ENCODE peak calls at places on chromosomes 6 and 20, in nine cellular contexts. W is sigmoid colon, M is transverse colon, F is spleen, X is ovary, O is IMR-90, L is endothelial cell of umbilical vein, K is lower leg skin, Y is HCT116. N is an unnamed sample.

GRCh38 chr6:50905297-50905696 is 86.6 kb downstream of the TFAP2B start:
- DNase-seq in W (no peak), M (no peak), F (no peak), X (no peak), O (no peak), L (no peak), K (no peak), Y (no peak), N (no peak)

GRCh38 chr6:31042801-31043200 is 32.5 kb downstream of the MUC22 start:
- DNase-seq in W (no peak), M (peak), F (no peak), X (peak), O (peak), L (peak), K (no peak), Y (peak), N (peak)

GRCh38 chr6:170114956-170115855 is 175.7 kb downstream of the DLL1 start:
- DNase-seq in W (peak), M (no peak), F (peak), X (no peak), O (no peak), L (no peak), K (no peak), Y (no peak), N (peak)

GRCh38 chr20:7926767-7927166 is 13.5 kb downstream of the HAO1 start:
- DNase-seq in W (no peak), M (no peak), F (no peak), X (no peak), O (peak), L (peak), K (no peak), Y (peak), N (no peak)

GRCh38 chr20:33862709-33863403 is 51.7 kb downstream of the CHMP4B start:
- DNase-seq in W (peak), M (peak), F (peak), X (peak), O (peak), L (peak), K (no peak), Y (no peak), N (peak)

GRCh38 chr6:136593748-136594490 is 43.7 kb upstream of the MAP7 start:
- DNase-seq in W (no peak), M (peak), F (no peak), X (no peak), O (peak), L (peak), K (peak), Y (peak), N (no peak)

GRCh38 chr6:76940186-76940585 is 523.1 kb downstream of the HTR1B start:
- DNase-seq in W (no peak), M (no peak), F (no peak), X (no peak), O (no peak), L (no peak), K (no peak), Y (no peak), N (no peak)

GRCh38 chr20:23596856-23597255 is 8.9 kb downstream of the CST9 start:
- DNase-seq in W (no peak), M (no peak), F (no peak), X (no peak), O (no peak), L (no peak), K (no peak), Y (no peak), N (no peak)

GRCh38 chr20:47699804-47700203 is 85.5 kb downstream of the SULF2 start:
- DNase-seq in W (no peak), M (no peak), F (no peak), X (no peak), O (no peak), L (no peak), K (no peak), Y (no peak), N (no peak)

GRCh38 chr6:17473554-17473953 is 80.2 kb downstream of the CAP2 start:
- DNase-seq in W (no peak), M (no peak), F (no peak), X (no peak), O (no peak), L (no peak), K (no peak), Y (no peak), N (no peak)

GRCh38 chr6:13248549-13248948 is 79.8 kb downstream of the TBC1D7 start:
- DNase-seq in W (no peak), M (no peak), F (no peak), X (no peak), O (no peak), L (no peak), K (no peak), Y (no peak), N (no peak)

GRCh38 chr6:55758156-55758942 is 117.0 kb downstream of the BMP5 start:
- DNase-seq in W (no peak), M (no peak), F (no peak), X (no peak), O (peak), L (peak), K (peak), Y (no peak), N (no peak)

GRCh38 chr6:109073344-109074235 is 21.1 kb downstream of the SESN1 start:
- DNase-seq in W (no peak), M (no peak), F (no peak), X (no peak), O (peak), L (peak), K (peak), Y (peak), N (peak)

GRCh38 chr6:91132461-91132860 is 545.6 kb upstream of the MAP3K7 start:
- DNase-seq in W (no peak), M (no peak), F (no peak), X (no peak), O (no peak), L (no peak), K (no peak), Y (no peak), N (no peak)

GRCh38 chr6:28207244-28208179 is 17.6 kb upstream of the ZSCAN9 start:
- DNase-seq in W (no peak), M (peak), F (peak), X (no peak), O (peak), L (peak), K (no peak), Y (no peak), N (no peak)

GRCh38 chr6:137033828-137034227 is 10.9 kb downstream of the IL20RA start:
- DNase-seq in W (no peak), M (no peak), F (no peak), X (no peak), O (no peak), L (no peak), K (no peak), Y (no peak), N (no peak)

GRCh38 chr6:169173532-169174268 is 79.9 kb downstream of the THBS2 start:
- DNase-seq in W (no peak), M (no peak), F (no peak), X (no peak), O (peak), L (no peak), K (no peak), Y (no peak), N (no peak)

GRCh38 chr6:10626154-10626741 is 68.2 kb downstream of the C6orf52 start:
- DNase-seq in W (no peak), M (no peak), F (no peak), X (no peak), O (peak), L (no peak), K (no peak), Y (no peak), N (no peak)

GRCh38 chr6:170003027-170003426 is 251.6 kb downstream of the ERMARD start:
- DNase-seq in W (peak), M (no peak), F (no peak), X (no peak), O (no peak), L (no peak), K (no peak), Y (no peak), N (no peak)

GRCh38 chr20:60123652-60124051 is 165.4 kb downstream of the CDH26 start:
- DNase-seq in W (no peak), M (no peak), F (no peak), X (no peak), O (no peak), L (no peak), K (no peak), Y (no peak), N (no peak)

GRCh38 chr20:17431621-17432364 is 99.4 kb downstream of the BFSP1 start:
- DNase-seq in W (peak), M (peak), F (no peak), X (peak), O (peak), L (peak), K (peak), Y (peak), N (peak)

GRCh38 chr6:157255079-157255478 is 68.2 kb downstream of the TMEM242 start:
- DNase-seq in W (peak), M (no peak), F (no peak), X (no peak), O (no peak), L (no peak), K (no peak), Y (no peak), N (no peak)

GRCh38 chr6:112282217-112282616 is 27.9 kb upstream of the LAMA4 start:
- DNase-seq in W (peak), M (peak), F (no peak), X (peak), O (peak), L (peak), K (no peak), Y (no peak), N (no peak)

GRCh38 chr20:56217820-56218219 is 30.7 kb upstream of the MC3R start:
- DNase-seq in W (no peak), M (no peak), F (no peak), X (no peak), O (no peak), L (no peak), K (no peak), Y (no peak), N (no peak)

GRCh38 chr6:7137335-7138106 is 29.8 kb downstream of the RREB1 start:
- DNase-seq in W (peak), M (peak), F (peak), X (peak), O (peak), L (peak), K (peak), Y (no peak), N (no peak)
- TF ChIP-seq POLR2A in W (no peak), M (peak), F (no peak), X (no peak), O (peak), L (peak), K (no peak), Y (no peak), N (no peak)

GRCh38 chr20:31663838-31664695 is 26.4 kb downstream of the COX4I2 start:
- DNase-seq in W (peak), M (peak), F (no peak), X (no peak), O (no peak), L (no peak), K (no peak), Y (no peak), N (peak)
- TF ChIP-seq POLR2A in W (no peak), M (peak), F (no peak), X (no peak), O (no peak), L (no peak), K (no peak), Y (no peak), N (no peak)

GRCh38 chr20:63931735-63932134 is 24.5 kb downstream of the UCKL1 start:
- DNase-seq in W (no peak), M (no peak), F (no peak), X (no peak), O (no peak), L (no peak), K (no peak), Y (no peak), N (no peak)

GRCh38 chr20:63926298-63926697 is 29.9 kb downstream of the UCKL1 start:
- DNase-seq in W (no peak), M (no peak), F (no peak), X (no peak), O (no peak), L (no peak), K (no peak), Y (no peak), N (no peak)

GRCh38 chr20:63930971-63931553 is 25.2 kb downstream of the UCKL1 start:
- DNase-seq in W (no peak), M (no peak), F (no peak), X (peak), O (no peak), L (no peak), K (no peak), Y (no peak), N (no peak)

GRCh38 chr20:63932606-63933160 is 23.5 kb downstream of the UCKL1 start:
- DNase-seq in W (no peak), M (no peak), F (no peak), X (no peak), O (no peak), L (no peak), K (no peak), Y (no peak), N (no peak)

DNA sequence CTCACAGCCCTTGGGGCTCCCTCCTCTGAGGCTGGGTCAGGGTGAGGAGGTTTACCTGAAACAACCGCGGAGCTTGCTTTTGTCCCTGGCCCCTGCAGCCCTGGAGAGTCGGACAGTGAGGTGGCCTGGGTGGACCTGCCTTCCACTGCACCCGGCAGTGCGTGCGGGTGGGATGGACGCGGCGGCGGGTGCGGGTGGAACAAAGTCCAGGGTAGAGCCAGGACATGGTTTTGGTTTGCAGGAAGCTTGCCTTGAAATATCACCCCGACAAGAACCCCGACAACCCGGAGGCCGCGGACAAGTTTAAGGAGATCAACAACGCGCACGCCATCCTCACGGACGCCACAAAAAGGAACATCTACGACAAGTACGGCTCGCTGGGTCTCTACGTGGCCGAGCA is 27.1 kb downstream of the UCKL1 start:
- DNase-seq in W (no peak), M (no peak), F (no peak), X (no peak), O (no peak), L (no peak), K (no peak), Y (no peak), N (no peak)
- TF ChIP-seq POLR2A in W (no peak), M (no peak), F (no peak), X (no peak), O (no peak), L (no peak), K (no peak), Y (no peak), N (no peak)

GRCh38 chr20:62400541-62400940 is 6.5 kb downstream of the CABLES2 start:
- DNase-seq in W (no peak), M (no peak), F (no peak), X (no peak), O (no peak), L (no peak), K (no peak), Y (no peak), N (no peak)

GRCh38 chr20:62403331-62403730 is 3.8 kb downstream of the CABLES2 start:
- DNase-seq in W (no peak), M (no peak), F (no peak), X (no peak), O (no peak), L (no peak), K (no peak), Y (no peak), N (no peak)

GRCh38 chr20:62400021-62400420 is 7.1 kb downstream of the CABLES2 start:
- DNase-seq in W (no peak), M (no peak), F (no peak), X (no peak), O (no peak), L (no peak), K (no peak), Y (no peak), N (no peak)

GRCh38 chr20:62402456-62402855 is 4.6 kb downstream of the CABLES2 start:
- DNase-seq in W (no peak), M (no peak), F (no peak), X (no peak), O (no peak), L (no peak), K (no peak), Y (no peak), N (no peak)

DNA sequence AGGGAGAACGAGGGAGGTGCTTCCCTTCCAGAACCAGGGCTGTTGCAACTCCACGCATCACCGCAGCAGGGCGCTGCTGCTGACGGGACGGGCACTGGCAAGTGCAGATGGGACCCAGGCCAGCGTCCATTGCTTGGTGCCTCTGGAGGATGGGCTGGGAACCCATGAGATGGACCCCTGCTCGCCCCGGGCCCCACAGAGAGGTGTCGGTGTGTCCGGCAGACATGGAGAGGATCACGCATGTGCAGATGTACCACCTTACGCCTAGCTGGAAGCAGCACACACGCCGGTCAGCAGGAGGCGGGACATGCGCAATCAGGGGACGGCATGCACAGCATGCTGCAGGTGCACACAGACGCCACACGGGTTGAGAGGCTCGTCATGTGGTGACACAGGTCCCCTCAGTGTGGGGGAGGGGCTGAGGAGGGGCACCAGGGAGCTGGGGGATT is 5.7 kb downstream of the CABLES2 start:
- DNase-seq in W (no peak), M (no peak), F (no peak), X (no peak), O (no peak), L (no peak), K (no peak), Y (no peak), N (no peak)
- TF ChIP-seq POLR2A in W (no peak), M (no peak), F (no peak), X (no peak), O (no peak), L (no peak), K (no peak), Y (no peak), N (no peak)

GRCh38 chr6:138692978-138693909 is 80.3 kb upstream of the CCDC28A start:
- DNase-seq in W (peak), M (peak), F (peak), X (peak), O (peak), L (peak), K (peak), Y (peak), N (peak)
- TF ChIP-seq POLR2A in W (no peak), M (peak), F (no peak), X (no peak), O (no peak), L (peak), K (no peak), Y (peak), N (peak)

DNA sequence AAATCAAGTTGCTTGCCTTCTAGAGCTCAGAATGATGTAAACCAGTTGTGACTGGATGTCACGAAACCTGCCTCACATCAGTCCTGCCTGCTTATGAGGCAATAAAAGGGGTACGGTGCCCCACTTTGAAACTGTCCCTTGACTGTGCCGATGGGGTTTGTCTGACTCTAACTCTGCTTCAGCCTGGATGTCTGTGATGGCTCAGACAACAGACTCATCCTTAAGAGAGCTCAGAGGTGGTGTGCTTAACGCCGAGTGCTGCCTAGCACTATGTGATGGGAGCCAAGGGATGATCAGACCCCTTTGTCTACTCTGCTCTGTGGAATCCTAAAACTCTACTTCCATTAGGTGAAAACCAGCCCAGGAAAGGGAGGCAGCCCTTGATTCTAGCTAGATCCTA is 18.9 kb downstream of the TOMM34 start:
- DNase-seq in W (no peak), M (no peak), F (no peak), X (no peak), O (no peak), L (no peak), K (no peak), Y (no peak), N (no peak)
- TF ChIP-seq POLR2A in W (no peak), M (no peak), F (no peak), X (no peak), O (no peak), L (no peak), K (no peak), Y (no peak), N (no peak)

GRCh38 chr6:42150254-42150653 is 7.8 kb upstream of the C6orf132 start:
- DNase-seq in W (no peak), M (no peak), F (no peak), X (no peak), O (no peak), L (no peak), K (no peak), Y (no peak), N (no peak)

GRCh38 chr6:42148058-42148457 is 5.6 kb upstream of the C6orf132 start:
- DNase-seq in W (no peak), M (no peak), F (no peak), X (no peak), O (peak), L (no peak), K (no peak), Y (no peak), N (no peak)

GRCh38 chr6:42142118-42142835 is at the start of gene C6orf132:
- DNase-seq in W (no peak), M (peak), F (no peak), X (no peak), O (no peak), L (no peak), K (peak), Y (no peak), N (peak)

GRCh38 chr6:42152024-42152423 is 9.6 kb upstream of the C6orf132 start:
- DNase-seq in W (no peak), M (no peak), F (no peak), X (no peak), O (no peak), L (no peak), K (no peak), Y (no peak), N (no peak)

GRCh38 chr6:42147138-42147562 is 4.7 kb upstream of the C6orf132 start:
- DNase-seq in W (no peak), M (peak), F (no peak), X (no peak), O (no peak), L (no peak), K (no peak), Y (no peak), N (peak)
- TF ChIP-seq POLR2A in W (no peak), M (no peak), F (no peak), X (no peak), O (no peak), L (no peak), K (no peak), Y (no peak), N (no peak)

DNA sequence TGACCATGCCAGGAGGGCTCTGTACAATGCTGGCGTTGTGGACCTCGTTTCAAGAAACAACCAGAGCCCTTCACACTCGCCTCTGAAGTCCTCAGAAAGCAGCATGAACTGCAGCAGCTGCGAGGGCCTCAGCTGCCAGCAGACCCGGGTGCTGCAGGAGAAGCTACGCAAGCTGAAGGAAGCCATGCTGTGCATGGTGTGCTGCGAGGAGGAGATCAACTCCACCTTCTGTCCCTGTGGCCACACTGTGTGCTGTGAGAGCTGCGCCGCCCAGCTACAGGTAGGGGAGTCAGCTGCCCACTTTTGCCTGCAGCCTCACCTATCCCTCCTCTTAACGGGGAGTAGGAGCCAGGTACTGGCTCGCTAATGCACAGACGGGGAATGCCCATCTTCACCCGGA is 16.2 kb downstream of the MYLIP start:
- DNase-seq in W (no peak), M (no peak), F (no peak), X (no peak), O (no peak), L (no peak), K (no peak), Y (no peak), N (no peak)
- TF ChIP-seq POLR2A in W (no peak), M (no peak), F (no peak), X (no peak), O (no peak), L (no peak), K (no peak), Y (no peak), N (no peak)

N was measured in prostate gland.